ENCODE peak calls at places on chromosome 12, in eight cellular contexts. One of them, this sample, is unnamed.

GRCh38 chr12:118190266-118190665 is 54.3 kb downstream of the PEBP1 start:
- DNase-seq in AG04450: no peak
- DNase-seq in tibial nerve: no peak
- DNase-seq in naive thymus-derived CD4-positive, alpha-beta T cell: no peak
- DNase-seq in AG09309: no peak
- DNase-seq in stimulated activated CD8-positive, alpha-beta memory T cell treated with anti-CD3 and anti-CD28 coated beads, Interleukin-15, amount 100 ng/mL, for 24 hours: no peak
- DNase-seq in CD8-positive, alpha-beta T cell: no peak
- DNase-seq in omental fat pad: no peak
- DNase-seq in this sample: no peak

GRCh38 chr12:12086975-12087692 is 16.4 kb downstream of the BCL2L14 start:
- DNase-seq in CD8-positive, alpha-beta T cell: no peak
- DNase-seq in stimulated activated CD8-positive, alpha-beta memory T cell treated with anti-CD3 and anti-CD28 coated beads, Interleukin-15, amount 100 ng/mL, for 24 hours: no peak
- DNase-seq in naive thymus-derived CD4-positive, alpha-beta T cell: no peak
- DNase-seq in omental fat pad: no peak
- DNase-seq in tibial nerve: no peak
- DNase-seq in AG04450: no peak
- DNase-seq in AG09309: no peak
- DNase-seq in this sample: no peak

GRCh38 chr12:57765003-57765697 is 1.7 kb downstream of the CYP27B1 start:
- DNase-seq in naive thymus-derived CD4-positive, alpha-beta T cell: peak
- DNase-seq in AG09309: no peak
- DNase-seq in stimulated activated CD8-positive, alpha-beta memory T cell treated with anti-CD3 and anti-CD28 coated beads, Interleukin-15, amount 100 ng/mL, for 24 hours: no peak
- DNase-seq in omental fat pad: no peak
- DNase-seq in CD8-positive, alpha-beta T cell: peak
- DNase-seq in AG04450: no peak
- DNase-seq in tibial nerve: no peak
- DNase-seq in this sample: peak

GRCh38 chr12:23528316-23528715 is 421.2 kb downstream of the SOX5 start:
- DNase-seq in CD8-positive, alpha-beta T cell: no peak
- DNase-seq in omental fat pad: no peak
- DNase-seq in naive thymus-derived CD4-positive, alpha-beta T cell: no peak
- DNase-seq in tibial nerve: no peak
- DNase-seq in stimulated activated CD8-positive, alpha-beta memory T cell treated with anti-CD3 and anti-CD28 coated beads, Interleukin-15, amount 100 ng/mL, for 24 hours: no peak
- DNase-seq in AG09309: no peak
- DNase-seq in AG04450: no peak
- DNase-seq in this sample: no peak

GRCh38 chr12:109606261-109607028 is 32.9 kb downstream of the MVK start:
- DNase-seq in naive thymus-derived CD4-positive, alpha-beta T cell: no peak
- DNase-seq in stimulated activated CD8-positive, alpha-beta memory T cell treated with anti-CD3 and anti-CD28 coated beads, Interleukin-15, amount 100 ng/mL, for 24 hours: no peak
- DNase-seq in CD8-positive, alpha-beta T cell: no peak
- DNase-seq in AG04450: no peak
- DNase-seq in AG09309: no peak
- DNase-seq in omental fat pad: no peak
- DNase-seq in tibial nerve: no peak
- DNase-seq in this sample: no peak

GRCh38 chr12:48820406-48820805 is 2.1 kb downstream of the CACNB3 start:
- DNase-seq in AG09309: no peak
- DNase-seq in omental fat pad: no peak
- DNase-seq in naive thymus-derived CD4-positive, alpha-beta T cell: no peak
- DNase-seq in AG04450: no peak
- DNase-seq in stimulated activated CD8-positive, alpha-beta memory T cell treated with anti-CD3 and anti-CD28 coated beads, Interleukin-15, amount 100 ng/mL, for 24 hours: no peak
- DNase-seq in tibial nerve: no peak
- DNase-seq in CD8-positive, alpha-beta T cell: no peak
- DNase-seq in this sample: no peak

GRCh38 chr12:75684678-75685620 is 173.5 kb upstream of the KRR1 start:
- DNase-seq in CD8-positive, alpha-beta T cell: no peak
- DNase-seq in stimulated activated CD8-positive, alpha-beta memory T cell treated with anti-CD3 and anti-CD28 coated beads, Interleukin-15, amount 100 ng/mL, for 24 hours: no peak
- DNase-seq in AG09309: peak
- DNase-seq in omental fat pad: no peak
- DNase-seq in naive thymus-derived CD4-positive, alpha-beta T cell: no peak
- DNase-seq in AG04450: no peak
- DNase-seq in tibial nerve: no peak
- DNase-seq in this sample: no peak

GRCh38 chr12:55142896-55143870 is 17.0 kb downstream of the OR9K2 start:
- DNase-seq in CD8-positive, alpha-beta T cell: peak
- DNase-seq in naive thymus-derived CD4-positive, alpha-beta T cell: peak
- DNase-seq in tibial nerve: peak
- DNase-seq in omental fat pad: no peak
- DNase-seq in AG09309: peak
- DNase-seq in AG04450: no peak
- DNase-seq in stimulated activated CD8-positive, alpha-beta memory T cell treated with anti-CD3 and anti-CD28 coated beads, Interleukin-15, amount 100 ng/mL, for 24 hours: no peak
- DNase-seq in this sample: peak

GRCh38 chr12:132256646-132257045 is 72.7 kb downstream of the GALNT9 start:
- DNase-seq in omental fat pad: no peak
- DNase-seq in tibial nerve: no peak
- DNase-seq in AG09309: no peak
- DNase-seq in naive thymus-derived CD4-positive, alpha-beta T cell: no peak
- DNase-seq in CD8-positive, alpha-beta T cell: no peak
- DNase-seq in stimulated activated CD8-positive, alpha-beta memory T cell treated with anti-CD3 and anti-CD28 coated beads, Interleukin-15, amount 100 ng/mL, for 24 hours: no peak
- DNase-seq in AG04450: no peak
- DNase-seq in this sample: no peak

GRCh38 chr12:57626111-57626928 is 6.7 kb downstream of the B4GALNT1 start:
- DNase-seq in naive thymus-derived CD4-positive, alpha-beta T cell: no peak
- DNase-seq in CD8-positive, alpha-beta T cell: no peak
- DNase-seq in AG04450: no peak
- DNase-seq in stimulated activated CD8-positive, alpha-beta memory T cell treated with anti-CD3 and anti-CD28 coated beads, Interleukin-15, amount 100 ng/mL, for 24 hours: no peak
- DNase-seq in omental fat pad: no peak
- DNase-seq in AG09309: no peak
- DNase-seq in tibial nerve: no peak
- DNase-seq in this sample: no peak

GRCh38 chr12:11958216-11959091 is 112.3 kb upstream of the BCL2L14 start:
- DNase-seq in stimulated activated CD8-positive, alpha-beta memory T cell treated with anti-CD3 and anti-CD28 coated beads, Interleukin-15, amount 100 ng/mL, for 24 hours: no peak
- DNase-seq in CD8-positive, alpha-beta T cell: peak
- DNase-seq in naive thymus-derived CD4-positive, alpha-beta T cell: no peak
- DNase-seq in AG09309: peak
- DNase-seq in omental fat pad: no peak
- DNase-seq in tibial nerve: no peak
- DNase-seq in AG04450: peak
- DNase-seq in this sample: peak

GRCh38 chr12:114430306-114430705 is 24.4 kb upstream of the TBX5 start:
- DNase-seq in stimulated activated CD8-positive, alpha-beta memory T cell treated with anti-CD3 and anti-CD28 coated beads, Interleukin-15, amount 100 ng/mL, for 24 hours: no peak
- DNase-seq in AG09309: peak
- DNase-seq in tibial nerve: no peak
- DNase-seq in naive thymus-derived CD4-positive, alpha-beta T cell: no peak
- DNase-seq in AG04450: peak
- DNase-seq in CD8-positive, alpha-beta T cell: no peak
- DNase-seq in omental fat pad: no peak
- DNase-seq in this sample: peak

GRCh38 chr12:95548056-95548538 is 3.2 kb downstream of the USP44 start:
- DNase-seq in tibial nerve: peak
- DNase-seq in stimulated activated CD8-positive, alpha-beta memory T cell treated with anti-CD3 and anti-CD28 coated beads, Interleukin-15, amount 100 ng/mL, for 24 hours: no peak
- DNase-seq in AG04450: no peak
- DNase-seq in CD8-positive, alpha-beta T cell: peak
- DNase-seq in omental fat pad: no peak
- DNase-seq in AG09309: no peak
- DNase-seq in naive thymus-derived CD4-positive, alpha-beta T cell: peak
- DNase-seq in this sample: peak

GRCh38 chr12:74957231-74957630 is 252.4 kb downstream of the KCNC2 start:
- DNase-seq in CD8-positive, alpha-beta T cell: no peak
- DNase-seq in omental fat pad: no peak
- DNase-seq in tibial nerve: no peak
- DNase-seq in AG04450: no peak
- DNase-seq in naive thymus-derived CD4-positive, alpha-beta T cell: no peak
- DNase-seq in AG09309: no peak
- DNase-seq in stimulated activated CD8-positive, alpha-beta memory T cell treated with anti-CD3 and anti-CD28 coated beads, Interleukin-15, amount 100 ng/mL, for 24 hours: no peak
- DNase-seq in this sample: no peak

GRCh38 chr12:74747305-74747704 is 209.7 kb downstream of the ATXN7L3B start:
- DNase-seq in naive thymus-derived CD4-positive, alpha-beta T cell: no peak
- DNase-seq in omental fat pad: no peak
- DNase-seq in tibial nerve: no peak
- DNase-seq in AG09309: no peak
- DNase-seq in CD8-positive, alpha-beta T cell: no peak
- DNase-seq in stimulated activated CD8-positive, alpha-beta memory T cell treated with anti-CD3 and anti-CD28 coated beads, Interleukin-15, amount 100 ng/mL, for 24 hours: no peak
- DNase-seq in AG04450: no peak
- DNase-seq in this sample: peak

GRCh38 chr12:96810477-96810876 is 96.6 kb upstream of the NEDD1 start:
- DNase-seq in naive thymus-derived CD4-positive, alpha-beta T cell: no peak
- DNase-seq in tibial nerve: no peak
- DNase-seq in AG04450: no peak
- DNase-seq in CD8-positive, alpha-beta T cell: no peak
- DNase-seq in AG09309: no peak
- DNase-seq in omental fat pad: no peak
- DNase-seq in stimulated activated CD8-positive, alpha-beta memory T cell treated with anti-CD3 and anti-CD28 coated beads, Interleukin-15, amount 100 ng/mL, for 24 hours: no peak
- DNase-seq in this sample: no peak

GRCh38 chr12:51910168-51910567 is 2.9 kb downstream of the ACVRL1 start:
- DNase-seq in naive thymus-derived CD4-positive, alpha-beta T cell: no peak
- DNase-seq in AG04450: no peak
- DNase-seq in AG09309: no peak
- DNase-seq in omental fat pad: no peak
- DNase-seq in stimulated activated CD8-positive, alpha-beta memory T cell treated with anti-CD3 and anti-CD28 coated beads, Interleukin-15, amount 100 ng/mL, for 24 hours: no peak
- DNase-seq in CD8-positive, alpha-beta T cell: no peak
- DNase-seq in tibial nerve: no peak
- DNase-seq in this sample: no peak

GRCh38 chr12:49744363-49744885 is 3.1 kb downstream of the TMBIM6 start:
- DNase-seq in CD8-positive, alpha-beta T cell: no peak
- DNase-seq in omental fat pad: no peak
- DNase-seq in AG09309: no peak
- DNase-seq in tibial nerve: no peak
- DNase-seq in naive thymus-derived CD4-positive, alpha-beta T cell: no peak
- DNase-seq in AG04450: no peak
- DNase-seq in stimulated activated CD8-positive, alpha-beta memory T cell treated with anti-CD3 and anti-CD28 coated beads, Interleukin-15, amount 100 ng/mL, for 24 hours: no peak
- DNase-seq in this sample: no peak

GRCh38 chr12:89384050-89384749 is 31.9 kb upstream of the DUSP6 start:
- DNase-seq in tibial nerve: peak
- DNase-seq in stimulated activated CD8-positive, alpha-beta memory T cell treated with anti-CD3 and anti-CD28 coated beads, Interleukin-15, amount 100 ng/mL, for 24 hours: no peak
- DNase-seq in naive thymus-derived CD4-positive, alpha-beta T cell: no peak
- DNase-seq in omental fat pad: no peak
- DNase-seq in CD8-positive, alpha-beta T cell: no peak
- DNase-seq in AG04450: peak
- DNase-seq in AG09309: peak
- DNase-seq in this sample: no peak

GRCh38 chr12:79373896-79374499 is 316.8 kb downstream of the PAWR start:
- DNase-seq in omental fat pad: no peak
- DNase-seq in AG04450: no peak
- DNase-seq in AG09309: no peak
- DNase-seq in stimulated activated CD8-positive, alpha-beta memory T cell treated with anti-CD3 and anti-CD28 coated beads, Interleukin-15, amount 100 ng/mL, for 24 hours: no peak
- DNase-seq in tibial nerve: no peak
- DNase-seq in CD8-positive, alpha-beta T cell: no peak
- DNase-seq in naive thymus-derived CD4-positive, alpha-beta T cell: no peak
- DNase-seq in this sample: peak

GRCh38 chr12:116697305-116698130 is 40.4 kb downstream of the SPRING1 start:
- DNase-seq in stimulated activated CD8-positive, alpha-beta memory T cell treated with anti-CD3 and anti-CD28 coated beads, Interleukin-15, amount 100 ng/mL, for 24 hours: no peak
- DNase-seq in naive thymus-derived CD4-positive, alpha-beta T cell: no peak
- DNase-seq in omental fat pad: no peak
- DNase-seq in AG09309: no peak
- DNase-seq in CD8-positive, alpha-beta T cell: no peak
- DNase-seq in tibial nerve: no peak
- DNase-seq in AG04450: no peak
- DNase-seq in this sample: peak

GRCh38 chr12:237026-237815 is 23.3 kb upstream of the SLC6A12 start:
- DNase-seq in omental fat pad: no peak
- DNase-seq in CD8-positive, alpha-beta T cell: no peak
- DNase-seq in stimulated activated CD8-positive, alpha-beta memory T cell treated with anti-CD3 and anti-CD28 coated beads, Interleukin-15, amount 100 ng/mL, for 24 hours: no peak
- DNase-seq in naive thymus-derived CD4-positive, alpha-beta T cell: no peak
- DNase-seq in AG09309: no peak
- DNase-seq in AG04450: no peak
- DNase-seq in tibial nerve: no peak
- DNase-seq in this sample: no peak

GRCh38 chr12:1913377-1914115 is 4.9 kb downstream of the CACNA2D4 start:
- DNase-seq in CD8-positive, alpha-beta T cell: no peak
- DNase-seq in AG09309: no peak
- DNase-seq in stimulated activated CD8-positive, alpha-beta memory T cell treated with anti-CD3 and anti-CD28 coated beads, Interleukin-15, amount 100 ng/mL, for 24 hours: no peak
- DNase-seq in AG04450: no peak
- DNase-seq in omental fat pad: no peak
- DNase-seq in tibial nerve: peak
- DNase-seq in naive thymus-derived CD4-positive, alpha-beta T cell: no peak
- DNase-seq in this sample: no peak

GRCh38 chr12:40745386-40745785 is 53.1 kb downstream of the CNTN1 start:
- DNase-seq in stimulated activated CD8-positive, alpha-beta memory T cell treated with anti-CD3 and anti-CD28 coated beads, Interleukin-15, amount 100 ng/mL, for 24 hours: no peak
- DNase-seq in tibial nerve: no peak
- DNase-seq in CD8-positive, alpha-beta T cell: no peak
- DNase-seq in naive thymus-derived CD4-positive, alpha-beta T cell: no peak
- DNase-seq in AG04450: no peak
- DNase-seq in AG09309: no peak
- DNase-seq in omental fat pad: no peak
- DNase-seq in this sample: peak

GRCh38 chr12:112480931-112481330 is 62.2 kb downstream of the PTPN11 start:
- DNase-seq in omental fat pad: no peak
- DNase-seq in naive thymus-derived CD4-positive, alpha-beta T cell: no peak
- DNase-seq in AG09309: no peak
- DNase-seq in CD8-positive, alpha-beta T cell: no peak
- DNase-seq in tibial nerve: no peak
- DNase-seq in stimulated activated CD8-positive, alpha-beta memory T cell treated with anti-CD3 and anti-CD28 coated beads, Interleukin-15, amount 100 ng/mL, for 24 hours: no peak
- DNase-seq in AG04450: no peak
- DNase-seq in this sample: no peak

GRCh38 chr12:124609041-124609984 is 41.9 kb upstream of the NCOR2 start:
- DNase-seq in CD8-positive, alpha-beta T cell: peak
- DNase-seq in tibial nerve: peak
- DNase-seq in stimulated activated CD8-positive, alpha-beta memory T cell treated with anti-CD3 and anti-CD28 coated beads, Interleukin-15, amount 100 ng/mL, for 24 hours: peak
- DNase-seq in AG09309: no peak
- DNase-seq in naive thymus-derived CD4-positive, alpha-beta T cell: peak
- DNase-seq in omental fat pad: peak
- DNase-seq in AG04450: no peak
- DNase-seq in this sample: no peak

GRCh38 chr12:20483776-20484175 is 115.4 kb downstream of the PDE3A start:
- DNase-seq in tibial nerve: no peak
- DNase-seq in CD8-positive, alpha-beta T cell: no peak
- DNase-seq in stimulated activated CD8-positive, alpha-beta memory T cell treated with anti-CD3 and anti-CD28 coated beads, Interleukin-15, amount 100 ng/mL, for 24 hours: no peak
- DNase-seq in AG04450: no peak
- DNase-seq in naive thymus-derived CD4-positive, alpha-beta T cell: no peak
- DNase-seq in AG09309: no peak
- DNase-seq in omental fat pad: no peak
- DNase-seq in this sample: no peak

GRCh38 chr12:3752096-3752709 is 706 bp downstream of the CRACR2A start:
- DNase-seq in AG04450: no peak
- DNase-seq in naive thymus-derived CD4-positive, alpha-beta T cell: peak
- DNase-seq in tibial nerve: peak
- DNase-seq in CD8-positive, alpha-beta T cell: peak
- DNase-seq in stimulated activated CD8-positive, alpha-beta memory T cell treated with anti-CD3 and anti-CD28 coated beads, Interleukin-15, amount 100 ng/mL, for 24 hours: peak
- DNase-seq in AG09309: no peak
- DNase-seq in omental fat pad: no peak
- DNase-seq in this sample: peak

This sample was measured in ACHN.